ENCODE peak calls at places on chromosomes 16 and 17, in eight cellular contexts. R is tibial artery, B is heart left ventricle, D is PC-3, I is prostate gland, W is lower lobe of right lung, U is SK-N-SH, G is WERI-Rb-1. H is an unnamed sample. For H3K36me3, the result is how much of the 10 kb centered on the place peaks cover.

GRCh38 chr17:81090361-81091133 is 55.6 kb downstream of the BAIAP2 start:
- DNase-seq in R (peak), B (peak), D (peak), I (no peak), W (peak), U (peak), G (peak), H (no peak)

GRCh38 chr17:7650509-7651096 is at the start of gene ATP1B2:
- DNase-seq in R (no peak), B (peak), D (peak), I (peak), W (peak), U (peak), G (peak), H (peak)

GRCh38 chr16:54289242-54290051 is 2.9 kb upstream of the IRX3 start:
- DNase-seq in R (no peak), B (no peak), D (no peak), I (no peak), W (no peak), U (no peak), G (peak), H (no peak)

GRCh38 chr16:83742520-83742919 is 65.3 kb upstream of the HSBP1 start:
- DNase-seq in R (no peak), B (no peak), D (no peak), I (no peak), W (no peak), U (peak), G (no peak), H (no peak)

GRCh38 chr16:80092686-80093085 is 448.1 kb upstream of the DYNLRB2 start:
- DNase-seq in R (no peak), B (no peak), D (no peak), I (no peak), W (no peak), U (no peak), G (no peak), H (no peak)

GRCh38 chr17:43909537-43910231 is 2.3 kb upstream of the MPP2 start:
- DNase-seq in R (no peak), B (no peak), D (no peak), I (no peak), W (no peak), U (no peak), G (no peak), H (no peak)

GRCh38 chr17:28972437-28972836 is 21.1 kb upstream of the PHF12 start:
- DNase-seq in R (no peak), B (no peak), D (no peak), I (no peak), W (no peak), U (no peak), G (peak), H (no peak)

GRCh38 chr16:16774389-16774788 is 395.4 kb downstream of the NPIPA7 start:
- DNase-seq in R (no peak), B (no peak), D (no peak), I (no peak), W (no peak), U (no peak), G (no peak), H (no peak)

GRCh38 chr17:28684963-28685362 is 23.0 kb downstream of the SUPT6H start:
- DNase-seq in R (no peak), B (no peak), D (peak), I (peak), W (no peak), U (peak), G (peak), H (peak)

GRCh38 chr17:63838586-63839184 is 3.8 kb downstream of the SMARCD2 start:
- DNase-seq in R (peak), B (peak), D (peak), I (peak), W (peak), U (no peak), G (peak), H (no peak)

GRCh38 chr17:82933911-82934310 is 94.1 kb upstream of the ZNF750 start:
- DNase-seq in R (peak), B (no peak), D (no peak), I (no peak), W (peak), U (no peak), G (no peak), H (no peak)

GRCh38 chr17:60039509-60040442 is 38.9 kb downstream of the HEATR6 start:
- DNase-seq in R (no peak), B (no peak), D (no peak), I (no peak), W (no peak), U (peak), G (no peak), H (no peak)

GRCh38 chr16:1810536-1810935 is 16.1 kb downstream of the HAGH start:
- DNase-seq in R (no peak), B (no peak), D (no peak), I (no peak), W (peak), U (no peak), G (no peak), H (no peak)

GRCh38 chr16:4373909-4374742 is 2.5 kb downstream of the VASN start:
- DNase-seq in R (peak), B (peak), D (peak), I (peak), W (peak), U (no peak), G (no peak), H (peak)

GRCh38 chr17:74956093-74956492 is 16.5 kb downstream of the HID1 start:
- DNase-seq in R (no peak), B (no peak), D (no peak), I (no peak), W (no peak), U (no peak), G (no peak), H (no peak)

GRCh38 chr17:6254036-6254435 is 180.9 kb downstream of the AIPL1 start:
- DNase-seq in R (no peak), B (no peak), D (peak), I (no peak), W (no peak), U (no peak), G (no peak), H (no peak)

GRCh38 chr17:4934173-4934979 is 2.3 kb downstream of the GP1BA start:
- DNase-seq in R (no peak), B (no peak), D (peak), I (no peak), W (no peak), U (peak), G (peak), H (peak)
- TF ChIP-seq CTCF in R (no peak), B (no peak), D (peak), I (no peak), W (peak), U (peak), G (peak), H (peak)

GRCh38 chr17:1653735-1654134 is 4.1 kb upstream of the RILP start:
- DNase-seq in R (no peak), B (no peak), D (no peak), I (no peak), W (no peak), U (no peak), G (no peak), H (no peak)
- H3K36me3 ChIP-seq in R (half or more), B (half or more), D (under half), I (half or more), W (half or more), U (half or more), G (half or more), H (half or more)

GRCh38 chr16:30658731-30659506 is 688 bp downstream of the FBRS start:
- DNase-seq in R (peak), B (peak), D (peak), I (peak), W (peak), U (peak), G (no peak), H (peak)
- TF ChIP-seq CTCF in R (no peak), B (peak), D (peak), I (peak), W (no peak), U (peak), G (no peak), H (no peak)

GRCh38 chr17:77488531-77489238 is 347.9 kb downstream of the SEC14L1 start:
- DNase-seq in R (no peak), B (peak), D (no peak), I (no peak), W (peak), U (no peak), G (no peak), H (no peak)

GRCh38 chr17:77487677-77488530 is 347.1 kb downstream of the SEC14L1 start:
- DNase-seq in R (no peak), B (peak), D (no peak), I (no peak), W (peak), U (no peak), G (no peak), H (no peak)

GRCh38 chr17:77489898-77490265 is 349.1 kb downstream of the SEC14L1 start:
- DNase-seq in R (peak), B (peak), D (no peak), I (peak), W (peak), U (no peak), G (no peak), H (no peak)

GRCh38 chr17:77490361-77491183 is 349.8 kb downstream of the SEC14L1 start:
- DNase-seq in R (peak), B (peak), D (no peak), I (no peak), W (peak), U (no peak), G (no peak), H (no peak)

DNA sequence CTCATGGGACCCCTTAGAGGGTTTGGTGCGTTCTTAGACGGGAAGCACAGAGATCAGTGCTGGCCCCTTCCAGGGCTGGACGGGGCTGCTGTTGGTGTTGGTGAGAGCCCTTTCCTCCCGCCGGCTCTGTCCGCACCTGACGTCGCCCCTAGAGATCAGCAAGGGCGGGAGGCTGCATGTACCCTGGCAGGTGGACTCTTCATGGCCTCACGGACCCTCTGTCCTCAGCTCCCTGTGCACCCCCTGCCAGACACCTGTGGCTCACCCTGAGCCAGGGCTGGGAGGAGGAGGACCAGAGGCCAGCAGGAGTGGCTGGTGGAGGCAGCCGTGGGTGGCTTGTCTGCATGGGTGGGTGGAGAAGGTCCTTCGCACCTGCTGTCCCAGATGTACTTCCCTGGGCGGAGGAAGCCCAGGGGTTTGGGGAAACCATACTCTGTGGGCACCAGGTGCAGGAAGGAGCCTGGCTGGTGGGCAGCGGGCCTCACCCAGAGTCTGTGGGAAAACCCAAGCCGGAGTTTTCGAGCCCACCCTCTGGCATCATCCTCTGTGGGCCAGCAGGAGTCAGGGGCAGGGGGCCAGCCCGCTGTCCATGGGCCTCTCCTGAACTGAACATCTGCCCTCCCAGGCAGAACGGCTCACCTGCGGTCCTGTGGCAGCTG is 348.6 kb downstream of the SEC14L1 start:
- DNase-seq in R (no peak), B (peak), D (no peak), I (no peak), W (no peak), U (no peak), G (no peak), H (no peak)
- H3K36me3 ChIP-seq in R (under half), B (under half), D (under half), I (under half), W (half or more), U (under half), G (half or more), H (half or more)

GRCh38 chr17:45992175-45992574 is 6.9 kb upstream of the STH start:
- DNase-seq in R (no peak), B (no peak), D (no peak), I (no peak), W (no peak), U (no peak), G (no peak), H (no peak)

GRCh38 chr17:45992904-45993303 is 6.1 kb upstream of the STH start:
- DNase-seq in R (no peak), B (no peak), D (no peak), I (no peak), W (no peak), U (no peak), G (no peak), H (no peak)

GRCh38 chr17:45991341-45991740 is 7.7 kb upstream of the STH start:
- DNase-seq in R (no peak), B (peak), D (no peak), I (no peak), W (no peak), U (no peak), G (no peak), H (no peak)

GRCh38 chr17:45989759-45990158 is 9.3 kb upstream of the STH start:
- DNase-seq in R (no peak), B (no peak), D (no peak), I (no peak), W (no peak), U (no peak), G (no peak), H (no peak)

GRCh38 chr17:45990836-45991235 is 8.2 kb upstream of the STH start:
- DNase-seq in R (no peak), B (peak), D (no peak), I (no peak), W (no peak), U (no peak), G (no peak), H (no peak)
- TF ChIP-seq CTCF in R (no peak), B (no peak), D (peak), I (no peak), W (no peak), U (no peak), G (peak), H (no peak)

GRCh38 chr17:62597920-62598319 is 29.6 kb upstream of the MRC2 start:
- DNase-seq in R (no peak), B (no peak), D (no peak), I (no peak), W (no peak), U (no peak), G (no peak), H (no peak)

GRCh38 chr17:62599964-62600657 is 27.4 kb upstream of the MRC2 start:
- DNase-seq in R (no peak), B (no peak), D (no peak), I (no peak), W (no peak), U (no peak), G (no peak), H (no peak)

GRCh38 chr17:62595484-62595883 is 32.0 kb upstream of the MRC2 start:
- DNase-seq in R (no peak), B (no peak), D (no peak), I (no peak), W (no peak), U (no peak), G (no peak), H (no peak)

GRCh38 chr17:62596662-62597061 is 30.8 kb upstream of the MRC2 start:
- DNase-seq in R (no peak), B (no peak), D (no peak), I (no peak), W (no peak), U (no peak), G (no peak), H (no peak)

DNA sequence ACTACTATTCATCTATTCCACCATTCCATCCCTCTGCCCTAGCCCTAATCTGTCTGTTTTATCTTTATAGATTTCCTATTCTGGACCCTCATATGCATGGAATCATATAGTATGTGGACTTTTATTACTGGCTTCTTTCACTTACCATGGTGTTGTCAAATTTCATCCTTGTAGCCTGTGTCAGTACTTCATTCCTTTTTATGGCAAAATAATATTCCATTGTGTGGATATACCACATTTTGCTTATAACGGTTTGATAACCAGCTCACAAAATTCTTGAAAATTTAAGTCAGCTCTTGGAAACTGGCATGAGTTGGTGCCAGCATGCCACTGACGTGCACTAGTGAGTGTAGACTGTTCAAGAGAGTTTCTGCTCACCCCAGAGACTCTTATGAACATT is 30.3 kb upstream of the MRC2 start:
- DNase-seq in R (no peak), B (no peak), D (no peak), I (no peak), W (no peak), U (no peak), G (no peak), H (no peak)
- H3K36me3 ChIP-seq in R (under half), B (under half), D (under half), I (under half), W (half or more), U (half or more), G (half or more), H (under half)

GRCh38 chr16:14302031-14302398 is 230.9 kb downstream of the MRTFB start:
- DNase-seq in R (peak), B (peak), D (peak), I (no peak), W (no peak), U (peak), G (peak), H (no peak)

GRCh38 chr16:14302399-14303181 is 231.5 kb downstream of the MRTFB start:
- DNase-seq in R (no peak), B (no peak), D (no peak), I (no peak), W (no peak), U (peak), G (peak), H (no peak)

GRCh38 chr16:14298374-14299122 is 227.4 kb downstream of the MRTFB start:
- DNase-seq in R (no peak), B (no peak), D (no peak), I (no peak), W (no peak), U (no peak), G (no peak), H (no peak)

GRCh38 chr16:14301150-14302030 is 230.3 kb downstream of the MRTFB start:
- DNase-seq in R (peak), B (peak), D (peak), I (no peak), W (no peak), U (peak), G (no peak), H (no peak)

DNA sequence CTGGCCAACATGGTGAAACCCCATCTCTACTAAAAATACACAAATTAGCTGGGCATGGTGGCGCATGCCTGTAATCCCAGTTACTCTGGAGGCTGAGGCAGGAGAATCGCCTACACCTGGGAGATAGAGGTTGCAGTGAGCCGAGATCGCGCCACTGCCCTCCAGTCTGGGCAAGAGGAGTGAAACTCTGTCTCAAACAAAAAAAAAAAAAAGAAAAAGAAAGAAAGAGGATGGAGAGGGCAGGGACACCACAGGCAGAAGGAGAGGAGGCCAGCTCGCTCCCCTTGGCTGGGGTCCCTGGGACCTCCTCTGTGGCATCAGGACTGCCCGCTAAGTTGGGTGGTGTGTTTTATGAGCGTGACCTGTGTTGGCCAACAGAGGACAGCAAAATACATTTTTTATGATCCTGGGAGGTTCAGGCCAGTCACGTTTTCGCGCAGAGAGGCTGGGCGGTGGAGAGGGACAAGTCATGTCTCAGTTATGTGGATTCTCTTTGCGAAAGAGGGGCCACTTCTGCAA is 229.6 kb downstream of the MRTFB start:
- DNase-seq in R (peak), B (peak), D (peak), I (peak), W (peak), U (peak), G (peak), H (peak)
- TF ChIP-seq CTCF in R (peak), B (peak), D (peak), I (no peak), W (peak), U (peak), G (peak), H (peak)

DNA sequence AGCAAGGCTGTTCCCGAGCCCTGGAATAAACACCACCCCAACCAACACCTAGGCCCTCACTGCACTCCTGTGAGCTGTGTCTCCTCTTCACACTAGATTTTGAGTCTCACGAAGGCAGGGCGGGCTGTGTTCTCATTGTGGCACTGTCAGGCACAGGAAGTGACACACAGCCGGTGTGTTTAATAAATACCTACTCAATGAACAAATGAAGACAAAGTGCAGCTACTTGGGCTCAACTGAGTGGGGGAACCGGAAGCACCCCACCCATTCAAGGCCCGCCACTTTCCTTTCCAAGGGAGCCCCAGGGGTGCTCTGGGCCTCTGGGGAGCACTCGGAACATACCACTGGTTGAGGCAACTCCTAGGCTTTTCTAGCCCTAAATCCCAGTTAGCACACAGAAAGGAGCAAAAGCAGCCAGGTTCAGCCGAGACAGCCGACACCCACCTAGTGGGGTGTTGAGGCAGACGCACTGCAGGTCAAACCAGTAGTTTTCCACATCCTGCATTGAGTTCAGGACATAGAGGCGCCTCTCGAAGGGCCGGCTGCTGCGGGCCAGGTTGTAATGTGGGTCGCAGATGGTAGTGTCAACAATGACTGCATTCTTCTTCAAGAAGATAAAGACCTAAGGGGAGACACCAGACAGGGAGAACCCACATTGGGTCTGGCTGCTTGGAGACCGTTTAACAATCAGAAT is 57.7 kb downstream of the GTF3C1 start:
- DNase-seq in R (no peak), B (no peak), D (peak), I (no peak), W (no peak), U (no peak), G (no peak), H (no peak)
- H3K36me3 ChIP-seq in R (half or more), B (half or more), D (under half), I (under half), W (half or more), U (half or more), G (half or more), H (half or more)

GRCh38 chr16:30067584-30067916 is 2.0 kb downstream of the ALDOA start:
- DNase-seq in R (no peak), B (no peak), D (no peak), I (no peak), W (no peak), U (no peak), G (no peak), H (no peak)

GRCh38 chr16:30068333-30068732 is 2.8 kb downstream of the ALDOA start:
- DNase-seq in R (no peak), B (no peak), D (no peak), I (no peak), W (no peak), U (no peak), G (no peak), H (no peak)

GRCh38 chr16:30069575-30070462 is 4.3 kb downstream of the ALDOA start:
- DNase-seq in R (no peak), B (peak), D (no peak), I (no peak), W (no peak), U (peak), G (no peak), H (no peak)

GRCh38 chr16:30070490-30070889 is 4.9 kb downstream of the ALDOA start:
- DNase-seq in R (no peak), B (no peak), D (no peak), I (no peak), W (no peak), U (no peak), G (no peak), H (no peak)

GRCh38 chr16:30068750-30069574 is 3.4 kb downstream of the ALDOA start:
- DNase-seq in R (no peak), B (peak), D (peak), I (no peak), W (no peak), U (peak), G (no peak), H (no peak)
- TF ChIP-seq CTCF in R (peak), B (no peak), D (peak), I (no peak), W (peak), U (peak), G (peak), H (peak)